ENCODE peak calls at places on chromosomes 16 and 17, in four cellular contexts. X, V, A and F are unnamed samples.
A peak's percentile ranks its signal among the peaks of the same experiment; 100 is the strongest.

GRCh38 chr17:64707077-64707591 is 45.0 kb upstream of the SMURF2 start:
- DNase-seq in X (peak; percentile 97), V (peak; percentile 96), A (peak; percentile 78), F (no peak)

GRCh38 chr17:21286066-21286770 is 1.7 kb downstream of the MAP2K3 start:
- DNase-seq in X (peak; percentile 99), V (peak; percentile 99), A (peak; percentile 84), F (no peak)

GRCh38 chr17:19987897-19988296 is 10.3 kb upstream of the AKAP10 start:
- DNase-seq in X (no peak), V (no peak), A (no peak), F (no peak)

GRCh38 chr16:14196539-14196938 is 125.4 kb downstream of the MRTFB start:
- DNase-seq in X (no peak), V (no peak), A (no peak), F (no peak)

GRCh38 chr16:912684-913613 is 57.8 kb downstream of the LMF1 start:
- DNase-seq in X (peak; percentile 29), V (no peak), A (no peak), F (no peak)

GRCh38 chr17:34654276-34654675 is 74.9 kb downstream of the TMEM132E start:
- DNase-seq in X (no peak), V (no peak), A (no peak), F (no peak)

GRCh38 chr17:43456661-43457361 is 27.0 kb upstream of the DHX8 start:
- DNase-seq in X (no peak), V (no peak), A (peak; percentile 26), F (no peak)

GRCh38 chr16:4724661-4725270 is 9.3 kb downstream of the ANKS3 start:
- DNase-seq in X (no peak), V (no peak), A (no peak), F (no peak)

GRCh38 chr17:42456223-42457106 is 2.2 kb upstream of the ATP6V0A1 start:
- DNase-seq in X (peak; percentile 54), V (no peak), A (peak; percentile 23), F (no peak)

GRCh38 chr16:12436201-12436657 is 367.5 kb downstream of the CPPED1 start:
- DNase-seq in X (no peak), V (no peak), A (no peak), F (no peak)

GRCh38 chr17:13099079-13099478 is 81.3 kb upstream of the ELAC2 start:
- DNase-seq in X (no peak), V (no peak), A (no peak), F (no peak)

GRCh38 chr17:50381920-50382319 is 8.9 kb downstream of the EME1 start:
- DNase-seq in X (no peak), V (no peak), A (no peak), F (no peak)

GRCh38 chr16:4936991-4937781 is at the start of gene PPL:
- DNase-seq in X (no peak), V (no peak), A (peak; percentile 100), F (no peak)

GRCh38 chr16:86798247-86799041 is 220.1 kb downstream of the FOXL1 start:
- DNase-seq in X (no peak), V (no peak), A (peak; percentile 72), F (no peak)

GRCh38 chr17:77285594-77286390 is 145.0 kb downstream of the SEC14L1 start:
- DNase-seq in X (peak; percentile 76), V (peak; percentile 83), A (peak; percentile 80), F (no peak)

GRCh38 chr17:6327007-6327406 is 107.9 kb downstream of the AIPL1 start:
- DNase-seq in X (no peak), V (no peak), A (no peak), F (no peak)